ENCODE peak calls at places on chromosomes 11 and 22, in nine cellular contexts. One of them, this sample, is unnamed.

GRCh38 chr22:37135023-37135422 is 14.7 kb downstream of the IL2RB start:
- DNase-seq in lower leg skin: no peak
- DNase-seq in right lobe of liver: no peak
- DNase-seq in sigmoid colon: no peak
- DNase-seq in body of pancreas: no peak
- DNase-seq in upper lobe of left lung: no peak
- DNase-seq in uterus: no peak
- DNase-seq in ovary: no peak
- DNase-seq in NB4: no peak
- DNase-seq in this sample: no peak

GRCh38 chr11:59158206-59159068 is 13.5 kb upstream of the DTX4 start:
- DNase-seq in lower leg skin: no peak
- DNase-seq in right lobe of liver: no peak
- DNase-seq in sigmoid colon: no peak
- DNase-seq in body of pancreas: peak
- DNase-seq in upper lobe of left lung: no peak
- DNase-seq in uterus: peak
- DNase-seq in ovary: no peak
- DNase-seq in NB4: peak
- DNase-seq in this sample: peak

GRCh38 chr11:107565219-107565937 is at the start of gene ALKBH8:
- DNase-seq in lower leg skin: peak
- DNase-seq in right lobe of liver: peak
- DNase-seq in sigmoid colon: peak
- DNase-seq in body of pancreas: peak
- DNase-seq in upper lobe of left lung: peak
- DNase-seq in uterus: peak
- DNase-seq in ovary: peak
- DNase-seq in NB4: peak
- DNase-seq in this sample: peak

GRCh38 chr11:119363081-119363861 is 16.8 kb upstream of the MFRP start:
- DNase-seq in lower leg skin: no peak
- DNase-seq in right lobe of liver: peak
- DNase-seq in sigmoid colon: no peak
- DNase-seq in body of pancreas: peak
- DNase-seq in upper lobe of left lung: peak
- DNase-seq in uterus: peak
- DNase-seq in ovary: peak
- DNase-seq in NB4: no peak
- DNase-seq in this sample: no peak

GRCh38 chr22:44486538-44486937 is 11.5 kb downstream of the RTL6 start:
- DNase-seq in lower leg skin: no peak
- DNase-seq in right lobe of liver: no peak
- DNase-seq in sigmoid colon: no peak
- DNase-seq in body of pancreas: no peak
- DNase-seq in upper lobe of left lung: peak
- DNase-seq in uterus: no peak
- DNase-seq in ovary: no peak
- DNase-seq in NB4: no peak
- DNase-seq in this sample: no peak

GRCh38 chr11:78168539-78169477 is 19.6 kb downstream of the KCTD21 start:
- DNase-seq in lower leg skin: peak
- DNase-seq in right lobe of liver: peak
- DNase-seq in sigmoid colon: peak
- DNase-seq in body of pancreas: peak
- DNase-seq in upper lobe of left lung: peak
- DNase-seq in uterus: peak
- DNase-seq in ovary: peak
- DNase-seq in NB4: peak
- DNase-seq in this sample: peak

GRCh38 chr11:44774131-44774530 is 47.4 kb downstream of the TSPAN18 start:
- DNase-seq in lower leg skin: peak
- DNase-seq in right lobe of liver: no peak
- DNase-seq in sigmoid colon: peak
- DNase-seq in body of pancreas: no peak
- DNase-seq in upper lobe of left lung: no peak
- DNase-seq in uterus: peak
- DNase-seq in ovary: no peak
- DNase-seq in NB4: peak
- DNase-seq in this sample: peak

GRCh38 chr11:8786933-8787332 is 104.3 kb downstream of the RPL27A start:
- DNase-seq in lower leg skin: no peak
- DNase-seq in right lobe of liver: no peak
- DNase-seq in sigmoid colon: no peak
- DNase-seq in body of pancreas: no peak
- DNase-seq in upper lobe of left lung: no peak
- DNase-seq in uterus: no peak
- DNase-seq in ovary: no peak
- DNase-seq in NB4: no peak
- DNase-seq in this sample: no peak

GRCh38 chr22:42368379-42369249 is 63.6 kb downstream of the NFAM1 start:
- DNase-seq in lower leg skin: no peak
- DNase-seq in right lobe of liver: peak
- DNase-seq in sigmoid colon: peak
- DNase-seq in body of pancreas: peak
- DNase-seq in upper lobe of left lung: no peak
- DNase-seq in uterus: peak
- DNase-seq in ovary: peak
- DNase-seq in NB4: no peak
- DNase-seq in this sample: no peak

GRCh38 chr22:32080904-32081303 is 37.8 kb downstream of the SLC5A1 start:
- DNase-seq in lower leg skin: no peak
- DNase-seq in right lobe of liver: no peak
- DNase-seq in sigmoid colon: no peak
- DNase-seq in body of pancreas: peak
- DNase-seq in upper lobe of left lung: no peak
- DNase-seq in uterus: no peak
- DNase-seq in ovary: no peak
- DNase-seq in NB4: peak
- DNase-seq in this sample: no peak

GRCh38 chr22:43310798-43311197 is 32.4 kb downstream of the SCUBE1 start:
- DNase-seq in lower leg skin: no peak
- DNase-seq in right lobe of liver: no peak
- DNase-seq in sigmoid colon: no peak
- DNase-seq in body of pancreas: no peak
- DNase-seq in upper lobe of left lung: no peak
- DNase-seq in uterus: no peak
- DNase-seq in ovary: no peak
- DNase-seq in NB4: no peak
- DNase-seq in this sample: no peak

GRCh38 chr11:78432058-78432515 is 14.5 kb upstream of the GAB2 start:
- DNase-seq in lower leg skin: no peak
- DNase-seq in right lobe of liver: no peak
- DNase-seq in sigmoid colon: no peak
- DNase-seq in body of pancreas: peak
- DNase-seq in upper lobe of left lung: no peak
- DNase-seq in uterus: peak
- DNase-seq in ovary: no peak
- DNase-seq in NB4: peak
- DNase-seq in this sample: no peak

GRCh38 chr11:294795-295194 is 4.5 kb downstream of the IFITM5 start:
- DNase-seq in lower leg skin: peak
- DNase-seq in right lobe of liver: no peak
- DNase-seq in sigmoid colon: peak
- DNase-seq in body of pancreas: no peak
- DNase-seq in upper lobe of left lung: peak
- DNase-seq in uterus: no peak
- DNase-seq in ovary: peak
- DNase-seq in NB4: no peak
- DNase-seq in this sample: no peak

GRCh38 chr11:65500262-65501004 is 1.6 kb downstream of the MALAT1 start:
- DNase-seq in lower leg skin: no peak
- DNase-seq in right lobe of liver: peak
- DNase-seq in sigmoid colon: peak
- DNase-seq in body of pancreas: peak
- DNase-seq in upper lobe of left lung: no peak
- DNase-seq in uterus: no peak
- DNase-seq in ovary: peak
- DNase-seq in NB4: peak
- DNase-seq in this sample: peak
- TF ChIP-seq POLR2A in lower leg skin: no peak
- TF ChIP-seq POLR2A in right lobe of liver: peak
- TF ChIP-seq POLR2A in sigmoid colon: peak
- TF ChIP-seq POLR2A in body of pancreas: no peak
- TF ChIP-seq POLR2A in upper lobe of left lung: peak
- TF ChIP-seq POLR2A in uterus: no peak
- TF ChIP-seq POLR2A in ovary: no peak
- TF ChIP-seq POLR2A in NB4: peak
- TF ChIP-seq POLR2A in this sample: peak

GRCh38 chr11:64238999-64239398 is 1.9 kb upstream of the FKBP2 start:
- DNase-seq in lower leg skin: no peak
- DNase-seq in right lobe of liver: no peak
- DNase-seq in sigmoid colon: no peak
- DNase-seq in body of pancreas: no peak
- DNase-seq in upper lobe of left lung: no peak
- DNase-seq in uterus: no peak
- DNase-seq in ovary: peak
- DNase-seq in NB4: peak
- DNase-seq in this sample: no peak

GRCh38 chr11:64241175-64241429 is 207 bp downstream of the FKBP2 start:
- DNase-seq in lower leg skin: peak
- DNase-seq in right lobe of liver: no peak
- DNase-seq in sigmoid colon: no peak
- DNase-seq in body of pancreas: no peak
- DNase-seq in upper lobe of left lung: no peak
- DNase-seq in uterus: no peak
- DNase-seq in ovary: no peak
- DNase-seq in NB4: no peak
- DNase-seq in this sample: no peak

GRCh38 chr11:64239662-64240466 is 1.0 kb upstream of the FKBP2 start:
- DNase-seq in lower leg skin: no peak
- DNase-seq in right lobe of liver: no peak
- DNase-seq in sigmoid colon: no peak
- DNase-seq in body of pancreas: no peak
- DNase-seq in upper lobe of left lung: peak
- DNase-seq in uterus: no peak
- DNase-seq in ovary: peak
- DNase-seq in NB4: peak
- DNase-seq in this sample: peak

GRCh38 chr11:64241430-64242153 is 697 bp downstream of the FKBP2 start:
- DNase-seq in lower leg skin: no peak
- DNase-seq in right lobe of liver: peak
- DNase-seq in sigmoid colon: peak
- DNase-seq in body of pancreas: peak
- DNase-seq in upper lobe of left lung: peak
- DNase-seq in uterus: peak
- DNase-seq in ovary: peak
- DNase-seq in NB4: peak
- DNase-seq in this sample: peak

DNA sequence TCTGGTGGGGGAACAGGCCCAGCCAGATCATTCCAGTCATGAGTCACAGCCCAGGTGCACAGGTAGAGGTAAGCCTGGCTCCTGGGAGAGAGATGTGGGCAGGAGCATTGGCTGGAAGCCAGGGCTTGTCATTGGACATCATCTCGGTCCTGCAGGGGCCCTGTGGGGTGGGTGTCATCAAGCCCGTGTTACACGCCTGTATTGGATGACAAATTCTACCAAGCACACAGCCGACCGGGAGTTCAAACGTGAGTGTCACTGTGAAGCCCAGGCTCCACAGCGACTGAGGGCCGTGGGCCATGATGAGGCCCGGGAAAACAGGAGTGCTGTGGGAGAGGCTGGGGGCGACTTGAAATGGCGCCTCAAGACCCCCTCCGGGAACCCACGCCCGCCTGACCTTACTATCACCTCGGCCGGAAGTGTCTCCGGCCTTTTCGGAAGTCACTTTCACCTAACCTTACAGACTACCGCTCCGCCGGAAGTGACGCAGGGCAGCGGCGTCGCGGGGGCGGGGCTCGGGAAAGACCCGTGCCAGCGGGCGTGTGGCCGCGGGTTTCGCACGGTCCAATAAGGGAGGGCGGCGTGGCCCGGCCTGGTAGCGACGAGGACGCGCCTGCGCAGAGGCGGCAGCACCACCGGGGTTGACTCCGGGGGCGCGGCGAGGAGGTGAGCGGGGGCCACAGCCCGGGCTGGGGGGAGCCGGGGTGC is at the start of gene FKBP2:
- DNase-seq in lower leg skin: peak
- DNase-seq in right lobe of liver: peak
- DNase-seq in sigmoid colon: peak
- DNase-seq in body of pancreas: peak
- DNase-seq in upper lobe of left lung: peak
- DNase-seq in uterus: peak
- DNase-seq in ovary: peak
- DNase-seq in NB4: peak
- DNase-seq in this sample: peak
- TF ChIP-seq POLR2A in lower leg skin: peak
- TF ChIP-seq POLR2A in right lobe of liver: peak
- TF ChIP-seq POLR2A in sigmoid colon: peak
- TF ChIP-seq POLR2A in body of pancreas: peak
- TF ChIP-seq POLR2A in upper lobe of left lung: peak
- TF ChIP-seq POLR2A in uterus: peak
- TF ChIP-seq POLR2A in ovary: peak
- TF ChIP-seq POLR2A in NB4: peak
- TF ChIP-seq POLR2A in this sample: peak

DNA sequence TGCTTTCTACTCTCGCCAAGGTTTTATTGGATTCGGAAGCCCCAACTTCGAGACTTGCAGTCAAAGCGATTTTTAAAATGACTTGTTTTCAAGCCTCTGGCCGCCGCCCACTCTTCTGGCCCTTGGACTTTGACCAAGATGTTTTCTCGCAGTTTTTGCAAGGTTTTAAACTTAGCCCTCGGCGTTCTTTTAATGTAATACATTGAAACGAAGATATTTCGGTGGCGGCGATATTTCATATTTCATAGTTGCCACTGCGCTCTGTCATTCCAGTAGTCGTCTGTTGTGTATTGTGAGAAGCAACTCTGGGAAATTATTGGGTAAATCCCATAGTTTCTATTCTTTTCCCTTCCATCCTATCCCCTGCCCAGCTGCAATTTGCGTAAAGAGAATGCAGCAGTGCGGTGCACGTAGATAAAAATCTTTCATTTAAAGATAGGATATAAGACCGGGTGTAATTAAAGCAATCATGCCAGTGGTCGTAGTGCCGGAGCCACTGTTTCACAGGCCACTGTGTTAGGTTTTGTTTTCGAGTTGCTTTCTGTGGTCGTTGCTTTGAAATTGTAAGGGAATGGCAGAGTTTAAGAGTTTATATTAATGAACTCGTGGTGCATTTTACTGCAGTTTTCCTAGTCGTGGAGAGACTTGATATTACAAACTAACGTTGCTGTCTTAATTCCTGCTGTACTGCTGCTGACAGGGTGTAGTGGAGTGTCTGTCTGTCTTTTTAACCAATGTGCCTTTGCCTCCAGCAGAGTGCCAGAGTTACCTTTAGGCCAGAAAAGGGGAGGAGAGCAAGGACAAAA is 715 bp downstream of the BIRC2 start:
- DNase-seq in lower leg skin: no peak
- DNase-seq in right lobe of liver: no peak
- DNase-seq in sigmoid colon: no peak
- DNase-seq in body of pancreas: peak
- DNase-seq in upper lobe of left lung: no peak
- DNase-seq in uterus: no peak
- DNase-seq in ovary: peak
- DNase-seq in NB4: peak
- DNase-seq in this sample: no peak
- TF ChIP-seq POLR2A in lower leg skin: no peak
- TF ChIP-seq POLR2A in right lobe of liver: peak
- TF ChIP-seq POLR2A in sigmoid colon: no peak
- TF ChIP-seq POLR2A in body of pancreas: no peak
- TF ChIP-seq POLR2A in upper lobe of left lung: peak
- TF ChIP-seq POLR2A in uterus: no peak
- TF ChIP-seq POLR2A in ovary: no peak
- TF ChIP-seq POLR2A in NB4: no peak
- TF ChIP-seq POLR2A in this sample: no peak

GRCh38 chr11:64245797-64246623 is 733 bp downstream of the PPP1R14B start:
- DNase-seq in lower leg skin: peak
- DNase-seq in right lobe of liver: no peak
- DNase-seq in sigmoid colon: peak
- DNase-seq in body of pancreas: peak
- DNase-seq in upper lobe of left lung: peak
- DNase-seq in uterus: peak
- DNase-seq in ovary: peak
- DNase-seq in NB4: peak
- DNase-seq in this sample: peak
- TF ChIP-seq POLR2A in lower leg skin: no peak
- TF ChIP-seq POLR2A in right lobe of liver: no peak
- TF ChIP-seq POLR2A in sigmoid colon: no peak
- TF ChIP-seq POLR2A in body of pancreas: peak
- TF ChIP-seq POLR2A in upper lobe of left lung: no peak
- TF ChIP-seq POLR2A in uterus: no peak
- TF ChIP-seq POLR2A in ovary: no peak
- TF ChIP-seq POLR2A in NB4: no peak
- TF ChIP-seq POLR2A in this sample: no peak